ENCODE peak calls at places on chromosomes 13 and 19, in five cellular contexts. D is activated T-helper 1 cell treated with anti-CD3 and anti-CD28 coated beads, Interleukin-12 subunit alpha, Interleukin-12 subunit beta, Interleukin-2, Interleukin-4 antibody, amounts not matched to agents 30 ng/mL and 10 ng/mL and 1 ng/mL, durations not matched to agents 14 hours and 24 hours and 36 hours; Z is activated CD4-positive, alpha-beta T cell treated with anti-CD3 and anti-CD28 coated beads, Interleukin-2, amount 50 U/mL, for 48 hours; Y is suprapubic skin; J is Caki2. X is an unnamed sample.

GRCh38 chr19:40271706-40272105 is 13.4 kb downstream of the AKT2 start:
- DNase-seq in J (no peak), Y (no peak), D (no peak), Z (no peak), X (no peak)

GRCh38 chr19:35563207-35563829 is at the start of gene ATP4A:
- DNase-seq in J (no peak), Z (no peak), Y (no peak), D (no peak), X (no peak)

GRCh38 chr13:80029170-80029569 is 311.8 kb downstream of the SPRY2 start:
- DNase-seq in Y (no peak), Z (no peak), D (no peak), J (no peak), X (no peak)

GRCh38 chr19:38287604-38288003 is 16.4 kb upstream of the C19orf33 start:
- DNase-seq in J (no peak), Y (no peak), D (no peak), Z (no peak), X (no peak)

GRCh38 chr13:110455941-110456340 is 105.6 kb downstream of the RAB20 start:
- DNase-seq in Z (peak), J (peak), Y (no peak), D (peak), X (peak)

GRCh38 chr13:51849145-51850101 is 4.4 kb upstream of the TMEM272 start:
- DNase-seq in D (peak), J (no peak), Y (no peak), Z (peak), X (peak)

GRCh38 chr19:55813906-55814305 is 17.9 kb downstream of the NLRP11 start:
- DNase-seq in D (no peak), Z (no peak), J (no peak), Y (no peak), X (no peak)

GRCh38 chr19:23440207-23440606 is 44.9 kb upstream of the ZNF91 start:
- DNase-seq in Y (no peak), Z (peak), J (no peak), D (no peak), X (no peak)

X was measured in CD8-positive, alpha-beta T cell.